ENCODE peak calls at places on chromosome 5, in five cellular contexts. L is AG04449, E is epithelial cell of esophagus, A is psoas muscle, B is heart right ventricle. S is an unnamed sample.
A peak's percentile ranks its signal among the peaks of the same experiment; 100 is the strongest.

GRCh38 chr5:114360816-114361723 is 800 bp upstream of the KCNN2 start:
- DNase-seq in L (no peak), E (no peak), A (peak; percentile 51), B (peak; percentile 27), S (no peak)

GRCh38 chr5:160493806-160494317 is 72.2 kb downstream of the PTTG1 start:
- DNase-seq in L (no peak), E (no peak), A (no peak), B (no peak), S (no peak)

GRCh38 chr5:168076561-168076991 is 214.9 kb upstream of the WWC1 start:
- DNase-seq in L (peak; percentile 79), E (peak; percentile 17), A (peak; percentile 56), B (peak; percentile 28), S (peak; percentile 73)

GRCh38 chr5:45795458-45795857 is 99.3 kb upstream of the HCN1 start:
- DNase-seq in L (no peak), E (no peak), A (no peak), B (no peak), S (no peak)

GRCh38 chr5:107272954-107273353 is 397.8 kb downstream of the EFNA5 start:
- DNase-seq in L (no peak), E (peak; percentile 19), A (no peak), B (no peak), S (no peak)

GRCh38 chr5:171840066-171840465 is 54.4 kb downstream of the SMIM23 start:
- DNase-seq in L (no peak), E (no peak), A (no peak), B (no peak), S (no peak)

GRCh38 chr5:142145106-142145900 is 36.7 kb downstream of the NDFIP1 start:
- DNase-seq in L (no peak), E (peak; percentile 73), A (no peak), B (peak; percentile 80), S (peak; percentile 32)

GRCh38 chr5:132926437-132926836 is 37.0 kb downstream of the AFF4 start:
- DNase-seq in L (no peak), E (no peak), A (no peak), B (no peak), S (no peak)

GRCh38 chr5:68450245-68450852 is 234.8 kb downstream of the PIK3R1 start:
- DNase-seq in L (no peak), E (peak; percentile 73), A (no peak), B (no peak), S (peak; percentile 35)

GRCh38 chr5:63963080-63963735 is 963 bp upstream of the HTR1A start:
- DNase-seq in L (peak; percentile 2), E (peak; percentile 79), A (no peak), B (peak; percentile 48), S (peak; percentile 29)

GRCh38 chr5:98464737-98465330 is 308.6 kb upstream of the RGMB start:
- DNase-seq in L (no peak), E (no peak), A (no peak), B (no peak), S (peak; percentile 36)

GRCh38 chr5:69231851-69232250 is 2.8 kb upstream of the CDK7 start:
- DNase-seq in L (no peak), E (no peak), A (no peak), B (no peak), S (no peak)

GRCh38 chr5:115246361-115246991 is 16.2 kb downstream of the PGGT1B start:
- DNase-seq in L (no peak), E (peak; percentile 50), A (no peak), B (no peak), S (no peak)

GRCh38 chr5:145681686-145682085 is 153.5 kb downstream of the PRELID2 start:
- DNase-seq in L (no peak), E (peak; percentile 83), A (no peak), B (peak; percentile 46), S (peak; percentile 27)

GRCh38 chr5:177539411-177539810 is 15.0 kb downstream of the FAM193B start:
- DNase-seq in L (peak; percentile 73), E (peak; percentile 65), A (no peak), B (no peak), S (no peak)

GRCh38 chr5:132063090-132063911 is 2.8 kb downstream of the IL3 start:
- DNase-seq in L (no peak), E (peak; percentile 66), A (peak; percentile 82), B (peak; percentile 67), S (no peak)

GRCh38 chr5:7717691-7718090 is 133.2 kb downstream of the CFAP90 start:
- DNase-seq in L (no peak), E (no peak), A (no peak), B (no peak), S (no peak)

GRCh38 chr5:163397368-163397767 is 40.0 kb upstream of the CCNG1 start:
- DNase-seq in L (no peak), E (no peak), A (no peak), B (no peak), S (no peak)

GRCh38 chr5:14790931-14791330 is 80.6 kb downstream of the ANKH start:
- DNase-seq in L (no peak), E (no peak), A (no peak), B (no peak), S (no peak)

GRCh38 chr5:32090026-32090754 is 83.9 kb downstream of the GOLPH3 start:
- DNase-seq in L (no peak), E (no peak), A (no peak), B (no peak), S (no peak)

GRCh38 chr5:95734156-95734555 is 3.0 kb downstream of the RHOBTB3 start:
- DNase-seq in L (no peak), E (no peak), A (no peak), B (no peak), S (no peak)

GRCh38 chr5:95733100-95733499 is 2.0 kb downstream of the RHOBTB3 start:
- DNase-seq in L (no peak), E (no peak), A (no peak), B (no peak), S (no peak)

GRCh38 chr5:95735436-95735835 is 4.3 kb downstream of the RHOBTB3 start:
- DNase-seq in L (no peak), E (no peak), A (no peak), B (no peak), S (no peak)

GRCh38 chr5:95731571-95732554 is 727 bp downstream of the RHOBTB3 start:
- DNase-seq in L (no peak), E (peak; percentile 23), A (peak; percentile 76), B (peak; percentile 46), S (no peak)

DNA sequence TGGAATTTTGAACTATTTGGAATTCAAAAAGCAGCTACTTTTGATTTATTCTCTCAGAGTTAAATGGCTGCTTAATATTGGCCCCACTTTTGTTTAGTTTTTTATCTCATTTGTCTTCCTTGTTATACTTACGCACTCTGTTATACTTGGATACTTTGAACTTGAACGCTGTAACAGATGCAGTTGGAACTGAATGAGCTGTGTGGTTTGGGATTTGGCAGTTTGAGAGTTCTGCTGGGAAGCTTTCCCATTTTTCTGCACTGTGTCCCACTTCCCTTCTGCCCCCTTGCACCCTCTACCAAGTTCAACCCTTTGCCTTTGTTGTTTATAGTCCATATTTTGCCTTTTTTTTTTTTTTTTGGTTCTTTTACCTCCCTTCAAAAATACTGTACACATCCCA is 3.8 kb downstream of the RHOBTB3 start:
- DNase-seq in L (no peak), E (no peak), A (no peak), B (peak; percentile 43), S (no peak)
- H3K4me3 ChIP-seq in L (no peak overlapping the region), E (no peak overlapping the region), A (peak overlapping the region; percentile 90), B (no peak overlapping the region), S (peak overlapping the region; percentile 92)

GRCh38 chr5:77850536-77851228 is 74.5 kb upstream of the TBCA start:
- DNase-seq in L (no peak), E (no peak), A (no peak), B (no peak), S (no peak)

GRCh38 chr5:77853353-77853907 is 77.3 kb upstream of the TBCA start:
- DNase-seq in L (no peak), E (no peak), A (no peak), B (no peak), S (no peak)

GRCh38 chr5:77851229-77852067 is 75.3 kb upstream of the TBCA start:
- DNase-seq in L (no peak), E (no peak), A (no peak), B (peak; percentile 14), S (no peak)

GRCh38 chr5:77852514-77853352 is 76.6 kb upstream of the TBCA start:
- DNase-seq in L (peak; percentile 50), E (no peak), A (peak; percentile 76), B (peak; percentile 62), S (peak; percentile 59)

DNA sequence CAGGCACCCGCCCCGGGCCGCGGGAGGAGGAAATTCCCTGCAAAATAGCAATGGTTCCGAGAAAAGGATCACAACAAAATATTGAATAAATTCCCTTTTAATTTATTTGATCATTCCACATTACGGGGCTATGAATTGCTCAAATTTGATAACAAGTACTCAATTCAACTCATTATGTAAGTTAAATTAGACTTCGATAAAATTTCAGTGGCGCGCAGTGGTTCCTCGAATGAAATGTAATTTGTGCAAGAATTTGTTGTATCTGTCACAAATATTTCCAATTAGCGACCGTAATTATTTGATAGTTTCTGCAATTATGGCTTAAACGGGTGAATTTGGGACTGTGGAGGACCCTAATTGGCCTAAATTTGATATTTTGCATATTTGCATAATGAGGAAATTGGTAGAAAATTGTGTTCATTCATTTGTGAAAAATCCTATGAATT is 76.0 kb upstream of the TBCA start:
- DNase-seq in L (no peak), E (no peak), A (no peak), B (no peak), S (no peak)
- H3K4me3 ChIP-seq in L (peak overlapping the region; percentile 61), E (peak overlapping the region; percentile 24), A (peak overlapping the region; percentile 72), B (peak overlapping the region; percentile 32), S (peak overlapping the region; percentile 55)

DNA sequence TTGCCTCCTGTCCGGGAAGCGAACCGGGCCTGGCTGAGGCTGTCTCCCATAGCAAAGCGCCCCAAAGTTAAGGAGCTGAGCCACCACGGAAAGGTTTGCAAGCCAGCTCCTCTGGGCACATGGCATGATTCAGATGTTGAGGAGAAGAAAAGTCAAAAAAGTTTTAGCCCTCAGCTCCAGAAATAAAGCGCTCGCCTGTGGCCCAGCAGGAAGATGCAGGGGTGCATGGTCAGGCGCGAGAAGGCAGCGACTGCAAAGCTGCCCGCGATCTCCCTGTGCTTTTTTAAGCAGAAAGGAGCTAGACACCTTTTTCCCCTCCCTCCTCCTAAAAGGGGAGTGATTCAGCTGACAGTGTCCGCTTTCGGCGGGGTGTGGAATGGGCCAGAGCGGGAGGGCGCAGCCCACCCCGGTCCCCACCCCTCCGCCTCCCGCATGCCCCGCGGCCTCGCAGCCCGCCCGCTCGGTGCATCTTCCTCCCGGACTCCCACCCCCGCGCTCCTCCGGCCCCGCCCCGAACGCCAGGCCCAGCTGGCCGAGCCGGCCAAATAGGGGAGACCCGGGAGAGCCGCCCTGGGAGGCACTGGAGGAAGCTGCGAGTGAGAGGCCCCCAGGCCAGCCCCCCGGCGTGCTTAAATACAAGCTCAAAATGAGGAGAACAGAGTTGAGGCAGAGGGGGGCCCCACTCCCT is at the start of gene ADAMTS12:
- DNase-seq in L (no peak), E (peak; percentile 4), A (peak; percentile 68), B (peak; percentile 41), S (peak; percentile 36)
- H3K4me3 ChIP-seq in L (peak within 1 kb of the TSS; percentile 67), E (no peak within 1 kb of the TSS), A (peak within 1 kb of the TSS; percentile 51), B (peak within 1 kb of the TSS; percentile 14), S (peak within 1 kb of the TSS; percentile 62)

GRCh38 chr5:84383296-84383815 is 1.3 kb downstream of the EDIL3 start:
- DNase-seq in L (no peak), E (no peak), A (no peak), B (no peak), S (no peak)

GRCh38 chr5:84384604-84385575 is at the start of gene EDIL3:
- DNase-seq in L (no peak), E (peak; percentile 49), A (no peak), B (peak; percentile 8), S (no peak)

GRCh38 chr5:84383816-84384603 is 670 bp downstream of the EDIL3 start:
- DNase-seq in L (no peak), E (peak; percentile 75), A (peak; percentile 42), B (no peak), S (no peak)

GRCh38 chr5:84382363-84383295 is 2.1 kb downstream of the EDIL3 start:
- DNase-seq in L (no peak), E (peak; percentile 16), A (peak; percentile 39), B (peak; percentile 6), S (no peak)

GRCh38 chr5:84385705-84386104 is 1.0 kb upstream of the EDIL3 start:
- DNase-seq in L (no peak), E (no peak), A (no peak), B (no peak), S (no peak)
- H3K4me3 ChIP-seq in L (peak overlapping the region; percentile 91), E (no peak overlapping the region), A (no peak overlapping the region), B (no peak overlapping the region), S (no peak overlapping the region)